ENCODE peak calls at places on chromosomes 4 and X, in five cellular contexts. L is hippocampal formation; U is activated CD4-positive, CD25-positive, alpha-beta regulatory T cell; J is COR-L47; N is hypothalamus. S is an unnamed sample.

GRCh38 chr4:72971572-72971971 is 97.9 kb downstream of the COX18 start:
- DNase-seq in U (no peak), N (no peak), L (no peak), J (no peak), S (no peak)

GRCh38 chr4:185573651-185574199 is 38.4 kb upstream of the PDLIM3 start:
- DNase-seq in U (no peak), J (no peak), N (no peak), L (no peak), S (no peak)

GRCh38 chrX:97494756-97495372 is 611.2 kb downstream of the RPA4 start:
- DNase-seq in U (no peak), N (no peak), J (no peak), L (no peak), S (no peak)

GRCh38 chrX:31209005-31209612 is 137.3 kb upstream of the FTHL17 start:
- DNase-seq in J (no peak), L (no peak), N (no peak), U (no peak), S (no peak)

GRCh38 chrX:39677987-39678840 is 419.5 kb downstream of the BCOR start:
- DNase-seq in J (no peak), N (peak), L (peak), U (no peak), S (no peak)

GRCh38 chr4:36303430-36304137 is 22.2 kb downstream of the DTHD1 start:
- DNase-seq in U (no peak), J (no peak), N (no peak), L (no peak), S (no peak)

GRCh38 chr4:114163051-114163450 is 183.6 kb upstream of the ARSJ start:
- DNase-seq in N (no peak), L (no peak), U (no peak), J (no peak), S (no peak)

GRCh38 chr4:121375262-121375661 is 5.6 kb downstream of the QRFPR start:
- DNase-seq in J (no peak), U (no peak), N (no peak), L (no peak), S (no peak)

GRCh38 chr4:186657766-186658165 is 65.9 kb downstream of the FAT1 start:
- DNase-seq in N (no peak), U (no peak), J (no peak), L (peak), S (no peak)

GRCh38 chr4:106795326-106795725 is 240.8 kb downstream of the DKK2 start:
- DNase-seq in N (no peak), L (no peak), U (no peak), J (no peak), S (no peak)

GRCh38 chr4:54647070-54647469 is 10.7 kb upstream of the KIT start:
- DNase-seq in J (no peak), N (no peak), L (no peak), U (no peak), S (no peak)

GRCh38 chr4:140152760-140153418 is 1.1 kb downstream of the MAML3 start:
- DNase-seq in N (peak), L (peak), U (peak), J (peak), S (peak)

GRCh38 chrX:9466115-9466495 is 1.2 kb downstream of the TBL1X start:
- DNase-seq in U (no peak), N (peak), J (peak), L (no peak), S (no peak)

GRCh38 chr4:24820541-24820940 is 25.2 kb downstream of the SOD3 start:
- DNase-seq in L (no peak), J (no peak), N (no peak), U (no peak), S (no peak)

GRCh38 chr4:73161527-73162185 is 92.1 kb upstream of the COX18 start:
- DNase-seq in J (no peak), L (no peak), N (no peak), U (no peak), S (no peak)

GRCh38 chr4:112882286-112882685 is 167.2 kb upstream of the ANK2 start:
- DNase-seq in L (no peak), J (no peak), N (no peak), U (no peak), S (no peak)

GRCh38 chrX:68440940-68441339 is 7.6 kb upstream of the OPHN1 start:
- DNase-seq in L (peak), J (peak), U (no peak), N (peak), S (no peak)

GRCh38 chrX:65932173-65933084 is 107.5 kb downstream of the VSIG4 start:
- DNase-seq in N (no peak), J (peak), U (no peak), L (no peak), S (no peak)

GRCh38 chr4:137430171-137430570 is 102.1 kb downstream of the PCDH18 start:
- DNase-seq in L (no peak), J (no peak), N (no peak), U (no peak), S (no peak)

GRCh38 chr4:185682236-185682635 is 129.8 kb downstream of the SORBS2 start:
- DNase-seq in N (no peak), U (no peak), J (no peak), L (no peak), S (no peak)

GRCh38 chrX:10447577-10448214 is 172.7 kb downstream of the MID1 start:
- DNase-seq in N (no peak), L (no peak), U (no peak), J (no peak), S (no peak)

GRCh38 chrX:49250578-49250977 is 13.9 kb downstream of the FOXP3 start:
- DNase-seq in L (no peak), N (no peak), U (no peak), J (no peak), S (no peak)

GRCh38 chrX:32408389-32408788 is 803.0 kb downstream of the DMD start:
- DNase-seq in L (no peak), J (peak), N (no peak), U (no peak), S (no peak)

GRCh38 chr4:2045518-2045951 is 13.6 kb upstream of the NAT8L start:
- DNase-seq in U (no peak), J (no peak), L (no peak), N (no peak), S (no peak)

GRCh38 chr4:6277139-6277802 is 7.6 kb downstream of the WFS1 start:
- DNase-seq in N (no peak), J (no peak), L (no peak), U (no peak), S (no peak)

GRCh38 chr4:8724436-8725070 is 132.0 kb downstream of the CPZ start:
- DNase-seq in J (no peak), L (no peak), U (no peak), N (no peak), S (no peak)

GRCh38 chr4:1711906-1712215 is 258 bp downstream of the SLBP start:
- DNase-seq in J (no peak), L (no peak), N (no peak), U (no peak), S (no peak)

GRCh38 chr4:23938796-23939195 is 48.9 kb upstream of the PPARGC1A start:
- DNase-seq in L (no peak), J (no peak), N (no peak), U (no peak), S (no peak)

GRCh38 chr4:137700072-137700471 is 167.8 kb upstream of the PCDH18 start:
- DNase-seq in N (no peak), U (no peak), J (no peak), L (no peak), S (no peak)

GRCh38 chr4:175509320-175509719 is 302.7 kb downstream of the GPM6A start:
- DNase-seq in J (no peak), L (no peak), U (no peak), N (no peak), S (no peak)

GRCh38 chr4:149845643-149846208 is 30.1 kb upstream of the IQCM start:
- DNase-seq in J (peak), L (no peak), N (no peak), U (no peak), S (no peak)

GRCh38 chrX:47706575-47706974 is 47.6 kb upstream of the UXT start:
- DNase-seq in U (no peak), L (no peak), N (no peak), J (no peak), S (no peak)

GRCh38 chrX:84144281-84144680 is 43.7 kb downstream of the RPS6KA6 start:
- DNase-seq in L (no peak), N (no peak), J (no peak), U (no peak), S (no peak)

GRCh38 chrX:7586126-7586525 is 256.8 kb upstream of the VCX start:
- DNase-seq in J (peak), L (no peak), U (no peak), N (no peak), S (no peak)

GRCh38 chr4:15653864-15654391 is 1.2 kb downstream of the FBXL5 start:
- DNase-seq in U (no peak), N (no peak), L (peak), J (peak), S (no peak)

GRCh38 chr4:57369446-57369845 is 259.3 kb upstream of the IGFBP7 start:
- DNase-seq in N (no peak), U (no peak), J (no peak), L (no peak), S (no peak)

S was measured in progenitor cell of endocrine pancreas.